ENCODE peak calls at places on chromosomes 12 and 14, in nine cellular contexts. One of them, this sample, is unnamed.

GRCh38 chr12:83893101-83893500 is 1019.5 kb downstream of the SLC6A15 start:
- DNase-seq in tibial artery: no peak
- DNase-seq in heart left ventricle: no peak
- DNase-seq in astrocyte: no peak
- DNase-seq in GM12878: no peak
- DNase-seq in CD4-positive, alpha-beta memory T cell: no peak
- DNase-seq in trophoblast cell: no peak
- DNase-seq in tibial nerve: no peak
- DNase-seq in aorta: no peak
- DNase-seq in this sample: no peak

GRCh38 chr12:38921025-38921677 is 15.8 kb upstream of the CPNE8 start:
- DNase-seq in trophoblast cell: peak; percentile 80
- DNase-seq in CD4-positive, alpha-beta memory T cell: peak; percentile 14
- DNase-seq in tibial nerve: peak; percentile 59
- DNase-seq in tibial artery: peak; percentile 43
- DNase-seq in aorta: no peak
- DNase-seq in astrocyte: peak; percentile 54
- DNase-seq in GM12878: no peak
- DNase-seq in heart left ventricle: peak; percentile 12
- DNase-seq in this sample: no peak

GRCh38 chr14:69471436-69471835 is 13.1 kb upstream of the PLEKHD1 start:
- DNase-seq in aorta: no peak
- DNase-seq in GM12878: no peak
- DNase-seq in tibial nerve: no peak
- DNase-seq in trophoblast cell: no peak
- DNase-seq in CD4-positive, alpha-beta memory T cell: no peak
- DNase-seq in heart left ventricle: no peak
- DNase-seq in astrocyte: no peak
- DNase-seq in tibial artery: no peak
- DNase-seq in this sample: no peak

GRCh38 chr12:32217354-32218310 is 111.0 kb downstream of the BICD1 start:
- DNase-seq in aorta: no peak
- DNase-seq in tibial nerve: peak; percentile 29
- DNase-seq in GM12878: no peak
- DNase-seq in heart left ventricle: no peak
- DNase-seq in trophoblast cell: peak; percentile 0
- DNase-seq in CD4-positive, alpha-beta memory T cell: no peak
- DNase-seq in tibial artery: peak; percentile 35
- DNase-seq in astrocyte: peak; percentile 97
- DNase-seq in this sample: no peak

GRCh38 chr12:125533434-125534029 is 468.3 kb downstream of the AACS start:
- DNase-seq in tibial nerve: peak; percentile 15
- DNase-seq in aorta: no peak
- DNase-seq in tibial artery: no peak
- DNase-seq in heart left ventricle: no peak
- DNase-seq in CD4-positive, alpha-beta memory T cell: no peak
- DNase-seq in trophoblast cell: no peak
- DNase-seq in astrocyte: no peak
- DNase-seq in GM12878: no peak
- DNase-seq in this sample: no peak

GRCh38 chr14:64544607-64545312 is 4.2 kb downstream of the HSPA2 start:
- DNase-seq in GM12878: no peak
- DNase-seq in aorta: no peak
- DNase-seq in tibial artery: no peak
- DNase-seq in heart left ventricle: no peak
- DNase-seq in CD4-positive, alpha-beta memory T cell: no peak
- DNase-seq in astrocyte: no peak
- DNase-seq in trophoblast cell: no peak
- DNase-seq in tibial nerve: no peak
- DNase-seq in this sample: no peak

GRCh38 chr12:64009321-64010068 is 165.0 kb downstream of the SRGAP1 start:
- DNase-seq in tibial artery: no peak
- DNase-seq in heart left ventricle: no peak
- DNase-seq in astrocyte: no peak
- DNase-seq in trophoblast cell: no peak
- DNase-seq in CD4-positive, alpha-beta memory T cell: no peak
- DNase-seq in aorta: no peak
- DNase-seq in tibial nerve: no peak
- DNase-seq in GM12878: peak; percentile 36
- DNase-seq in this sample: no peak

GRCh38 chr12:72289633-72290032 is 17.5 kb downstream of the TRHDE start:
- DNase-seq in trophoblast cell: no peak
- DNase-seq in astrocyte: no peak
- DNase-seq in heart left ventricle: no peak
- DNase-seq in CD4-positive, alpha-beta memory T cell: no peak
- DNase-seq in tibial artery: no peak
- DNase-seq in aorta: no peak
- DNase-seq in tibial nerve: no peak
- DNase-seq in GM12878: no peak
- DNase-seq in this sample: no peak

GRCh38 chr14:30521899-30522736 is 36.8 kb upstream of the G2E3 start:
- DNase-seq in GM12878: peak; percentile 9
- DNase-seq in trophoblast cell: no peak
- DNase-seq in CD4-positive, alpha-beta memory T cell: peak; percentile 30
- DNase-seq in tibial nerve: no peak
- DNase-seq in astrocyte: peak; percentile 14
- DNase-seq in heart left ventricle: no peak
- DNase-seq in aorta: no peak
- DNase-seq in tibial artery: no peak
- DNase-seq in this sample: no peak

GRCh38 chr14:59474172-59474571 is 9.0 kb upstream of the GPR135 start:
- DNase-seq in tibial nerve: no peak
- DNase-seq in heart left ventricle: no peak
- DNase-seq in GM12878: no peak
- DNase-seq in aorta: no peak
- DNase-seq in astrocyte: peak; percentile 85
- DNase-seq in tibial artery: no peak
- DNase-seq in trophoblast cell: no peak
- DNase-seq in CD4-positive, alpha-beta memory T cell: no peak
- DNase-seq in this sample: no peak

GRCh38 chr14:74793506-74794155 is 30.5 kb downstream of the YLPM1 start:
- DNase-seq in trophoblast cell: no peak
- DNase-seq in aorta: no peak
- DNase-seq in tibial nerve: peak; percentile 12
- DNase-seq in GM12878: no peak
- DNase-seq in tibial artery: no peak
- DNase-seq in CD4-positive, alpha-beta memory T cell: peak; percentile 8
- DNase-seq in heart left ventricle: no peak
- DNase-seq in astrocyte: no peak
- DNase-seq in this sample: no peak

GRCh38 chr14:89417469-89418225 is 614 bp upstream of the FOXN3 start:
- DNase-seq in tibial artery: peak; percentile 63
- DNase-seq in heart left ventricle: peak; percentile 60
- DNase-seq in trophoblast cell: peak; percentile 58
- DNase-seq in aorta: peak; percentile 90
- DNase-seq in GM12878: peak; percentile 57
- DNase-seq in astrocyte: peak; percentile 35
- DNase-seq in CD4-positive, alpha-beta memory T cell: peak; percentile 62
- DNase-seq in tibial nerve: peak; percentile 59
- DNase-seq in this sample: no peak

GRCh38 chr12:92221916-92222315 is 76.3 kb upstream of the BTG1 start:
- DNase-seq in GM12878: no peak
- DNase-seq in trophoblast cell: no peak
- DNase-seq in heart left ventricle: no peak
- DNase-seq in tibial artery: no peak
- DNase-seq in astrocyte: no peak
- DNase-seq in aorta: no peak
- DNase-seq in tibial nerve: no peak
- DNase-seq in CD4-positive, alpha-beta memory T cell: no peak
- DNase-seq in this sample: no peak

GRCh38 chr12:34377243-34378035 is 355.1 kb downstream of the ALG10 start:
- DNase-seq in aorta: no peak
- DNase-seq in tibial artery: no peak
- DNase-seq in heart left ventricle: no peak
- DNase-seq in astrocyte: no peak
- DNase-seq in tibial nerve: no peak
- DNase-seq in CD4-positive, alpha-beta memory T cell: no peak
- DNase-seq in GM12878: no peak
- DNase-seq in trophoblast cell: no peak
- DNase-seq in this sample: no peak

GRCh38 chr12:121580959-121581680 is at the start of gene KDM2B:
- DNase-seq in heart left ventricle: peak; percentile 45
- DNase-seq in trophoblast cell: peak; percentile 27
- DNase-seq in astrocyte: peak; percentile 50
- DNase-seq in aorta: no peak
- DNase-seq in CD4-positive, alpha-beta memory T cell: peak; percentile 23
- DNase-seq in GM12878: no peak
- DNase-seq in tibial nerve: peak; percentile 37
- DNase-seq in tibial artery: peak; percentile 48
- DNase-seq in this sample: no peak

GRCh38 chr12:116304621-116305020 is 27.1 kb upstream of the MED13L start:
- DNase-seq in GM12878: no peak
- DNase-seq in tibial artery: no peak
- DNase-seq in tibial nerve: no peak
- DNase-seq in aorta: no peak
- DNase-seq in CD4-positive, alpha-beta memory T cell: no peak
- DNase-seq in trophoblast cell: no peak
- DNase-seq in astrocyte: no peak
- DNase-seq in heart left ventricle: no peak
- DNase-seq in this sample: no peak
- H3K4me3 ChIP-seq in GM12878: no peak overlapping the region
- H3K4me3 ChIP-seq in tibial artery: no peak overlapping the region
- H3K4me3 ChIP-seq in tibial nerve: no peak overlapping the region
- H3K4me3 ChIP-seq in aorta: no peak overlapping the region
- H3K4me3 ChIP-seq in CD4-positive, alpha-beta memory T cell: no peak overlapping the region
- H3K4me3 ChIP-seq in trophoblast cell: no peak overlapping the region
- H3K4me3 ChIP-seq in astrocyte: no peak overlapping the region
- H3K4me3 ChIP-seq in heart left ventricle: no peak overlapping the region
- H3K4me3 ChIP-seq in this sample: no peak overlapping the region

GRCh38 chr14:91292476-91292875 is 48.0 kb upstream of the GPR68 start:
- DNase-seq in astrocyte: no peak
- DNase-seq in tibial artery: no peak
- DNase-seq in tibial nerve: no peak
- DNase-seq in GM12878: no peak
- DNase-seq in heart left ventricle: no peak
- DNase-seq in trophoblast cell: no peak
- DNase-seq in CD4-positive, alpha-beta memory T cell: no peak
- DNase-seq in aorta: peak; percentile 50
- DNase-seq in this sample: no peak
- H3K4me3 ChIP-seq in astrocyte: no peak overlapping the region
- H3K4me3 ChIP-seq in tibial artery: no peak overlapping the region
- H3K4me3 ChIP-seq in tibial nerve: no peak overlapping the region
- H3K4me3 ChIP-seq in GM12878: no peak overlapping the region
- H3K4me3 ChIP-seq in heart left ventricle: no peak overlapping the region
- H3K4me3 ChIP-seq in trophoblast cell: no peak overlapping the region
- H3K4me3 ChIP-seq in CD4-positive, alpha-beta memory T cell: no peak overlapping the region
- H3K4me3 ChIP-seq in aorta: no peak overlapping the region
- H3K4me3 ChIP-seq in this sample: no peak overlapping the region

GRCh38 chr12:56334490-56334793 is 642 bp upstream of the PAN2 start:
- DNase-seq in astrocyte: no peak
- DNase-seq in tibial artery: no peak
- DNase-seq in GM12878: no peak
- DNase-seq in heart left ventricle: no peak
- DNase-seq in CD4-positive, alpha-beta memory T cell: no peak
- DNase-seq in aorta: no peak
- DNase-seq in trophoblast cell: no peak
- DNase-seq in tibial nerve: no peak
- DNase-seq in this sample: no peak

GRCh38 chr12:56333197-56333678 is 562 bp downstream of the PAN2 start:
- DNase-seq in GM12878: no peak
- DNase-seq in heart left ventricle: no peak
- DNase-seq in aorta: no peak
- DNase-seq in tibial nerve: no peak
- DNase-seq in trophoblast cell: no peak
- DNase-seq in CD4-positive, alpha-beta memory T cell: no peak
- DNase-seq in tibial artery: no peak
- DNase-seq in astrocyte: no peak
- DNase-seq in this sample: no peak

GRCh38 chr12:56336361-56337167 is 2.1 kb upstream of the IL23A start:
- DNase-seq in tibial artery: no peak
- DNase-seq in CD4-positive, alpha-beta memory T cell: no peak
- DNase-seq in aorta: peak; percentile 44
- DNase-seq in GM12878: peak; percentile 35
- DNase-seq in heart left ventricle: no peak
- DNase-seq in tibial nerve: no peak
- DNase-seq in astrocyte: no peak
- DNase-seq in trophoblast cell: no peak
- DNase-seq in this sample: no peak

GRCh38 chr12:56333679-56334489 is at the start of gene PAN2:
- DNase-seq in CD4-positive, alpha-beta memory T cell: peak; percentile 93
- DNase-seq in trophoblast cell: peak; percentile 92
- DNase-seq in astrocyte: peak; percentile 94
- DNase-seq in heart left ventricle: peak; percentile 96
- DNase-seq in aorta: peak; percentile 97
- DNase-seq in tibial artery: peak; percentile 96
- DNase-seq in tibial nerve: peak; percentile 95
- DNase-seq in GM12878: peak; percentile 89
- DNase-seq in this sample: peak; percentile 93

DNA sequence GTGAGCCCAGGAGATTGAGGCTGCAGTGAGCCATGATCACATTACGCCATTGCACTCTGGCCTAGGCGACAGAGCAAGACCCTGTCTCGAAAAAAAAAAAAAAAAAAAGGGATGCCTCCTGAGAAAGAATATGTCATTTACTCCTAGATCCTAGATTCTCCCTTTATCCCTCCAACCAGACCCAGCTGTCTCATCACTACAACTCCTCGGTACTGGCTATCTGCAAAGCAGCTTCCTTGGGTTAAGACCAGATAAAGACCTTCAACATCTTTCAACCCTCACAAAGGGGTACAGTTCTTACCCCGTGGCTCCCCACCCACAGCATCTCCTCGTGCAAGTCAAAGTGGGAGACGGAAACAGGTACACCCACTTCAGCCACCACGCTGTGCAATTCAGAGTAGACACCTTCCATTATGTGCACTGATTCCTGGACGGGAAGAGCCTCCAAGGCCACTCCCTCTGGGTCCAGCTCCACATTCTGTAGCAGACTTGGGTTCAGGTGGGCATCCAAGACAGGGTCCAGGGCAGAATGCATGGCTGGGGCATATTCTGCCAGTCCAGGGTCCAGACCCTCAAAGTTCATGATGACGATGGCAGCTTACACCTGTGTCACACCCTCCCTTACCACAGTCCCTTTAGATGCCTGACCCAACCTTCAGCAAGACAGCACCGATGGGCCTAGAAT is 1.1 kb downstream of the PAN2 start:
- DNase-seq in astrocyte: no peak
- DNase-seq in trophoblast cell: no peak
- DNase-seq in heart left ventricle: no peak
- DNase-seq in GM12878: no peak
- DNase-seq in CD4-positive, alpha-beta memory T cell: no peak
- DNase-seq in tibial artery: no peak
- DNase-seq in aorta: no peak
- DNase-seq in tibial nerve: no peak
- DNase-seq in this sample: no peak
- H3K4me3 ChIP-seq in astrocyte: peak overlapping the region; percentile 68
- H3K4me3 ChIP-seq in trophoblast cell: no peak overlapping the region
- H3K4me3 ChIP-seq in heart left ventricle: peak overlapping the region; percentile 78
- H3K4me3 ChIP-seq in GM12878: peak overlapping the region; percentile 95
- H3K4me3 ChIP-seq in CD4-positive, alpha-beta memory T cell: peak overlapping the region; percentile 83
- H3K4me3 ChIP-seq in tibial artery: peak overlapping the region; percentile 76
- H3K4me3 ChIP-seq in aorta: no peak overlapping the region
- H3K4me3 ChIP-seq in tibial nerve: peak overlapping the region; percentile 51
- H3K4me3 ChIP-seq in this sample: peak overlapping the region; percentile 69

GRCh38 chr14:101875726-101876268 is 88.6 kb upstream of the DYNC1H1 start:
- DNase-seq in aorta: no peak
- DNase-seq in GM12878: no peak
- DNase-seq in CD4-positive, alpha-beta memory T cell: no peak
- DNase-seq in tibial nerve: no peak
- DNase-seq in heart left ventricle: no peak
- DNase-seq in trophoblast cell: no peak
- DNase-seq in tibial artery: no peak
- DNase-seq in astrocyte: no peak
- DNase-seq in this sample: no peak
- H3K4me3 ChIP-seq in aorta: no peak overlapping the region
- H3K4me3 ChIP-seq in GM12878: peak overlapping the region; percentile 33
- H3K4me3 ChIP-seq in CD4-positive, alpha-beta memory T cell: no peak overlapping the region
- H3K4me3 ChIP-seq in tibial nerve: no peak overlapping the region
- H3K4me3 ChIP-seq in heart left ventricle: no peak overlapping the region
- H3K4me3 ChIP-seq in trophoblast cell: no peak overlapping the region
- H3K4me3 ChIP-seq in tibial artery: no peak overlapping the region
- H3K4me3 ChIP-seq in astrocyte: no peak overlapping the region
- H3K4me3 ChIP-seq in this sample: no peak overlapping the region